ENCODE peak calls at places on chromosomes 3 and 15, in eight cellular contexts. U is AG04450; I is stimulated activated CD8-positive, alpha-beta memory T cell treated with anti-CD3 and anti-CD28 coated beads, Interleukin-4, amount 100 ng/mL, for 24 hours; X is pancreas; S is NCI-H1092 treated with DMSO at 0.1 percent for 48 hours; Q is AG08395; C is left lobe of liver; T is T-helper 1 cell. J is an unnamed sample.

GRCh38 chr3:149871855-149872254 is 58.8 kb downstream of the RNF13 start:
- DNase-seq in U (no peak), I (no peak), X (no peak), S (no peak), Q (no peak), C (no peak), T (no peak), J (no peak)

GRCh38 chr3:53247619-53248018 is 8.2 kb downstream of the TKT start:
- DNase-seq in U (no peak), I (no peak), X (no peak), S (no peak), Q (no peak), C (no peak), T (no peak), J (no peak)

GRCh38 chr3:158313344-158313927 is 203.5 kb downstream of the RSRC1 start:
- DNase-seq in U (no peak), I (no peak), X (no peak), S (peak), Q (peak), C (no peak), T (no peak), J (no peak)

GRCh38 chr3:27093771-27094170 is 275.4 kb downstream of the NEK10 start:
- DNase-seq in U (no peak), I (no peak), X (no peak), S (no peak), Q (no peak), C (no peak), T (no peak), J (no peak)

GRCh38 chr3:149977391-149977790 is 6.7 kb upstream of the PFN2 start:
- DNase-seq in U (no peak), I (no peak), X (no peak), S (no peak), Q (no peak), C (no peak), T (no peak), J (no peak)

GRCh38 chr3:194686414-194686815 is 732 bp downstream of the FAM43A start:
- DNase-seq in U (no peak), I (no peak), X (no peak), S (no peak), Q (no peak), C (no peak), T (no peak), J (no peak)

GRCh38 chr3:143775401-143775970 is 72.8 kb downstream of the SLC9A9 start:
- DNase-seq in U (no peak), I (no peak), X (no peak), S (peak), Q (peak), C (no peak), T (peak), J (no peak)

GRCh38 chr3:14884665-14885064 is 62.7 kb upstream of the NR2C2 start:
- DNase-seq in U (no peak), I (no peak), X (no peak), S (no peak), Q (no peak), C (no peak), T (peak), J (no peak)

GRCh38 chr15:40928975-40929729 is at the start of gene DLL4:
- DNase-seq in U (peak), I (no peak), X (peak), S (peak), Q (no peak), C (no peak), T (peak), J (peak)

GRCh38 chr3:111810909-111811308 is 48.2 kb upstream of the PHLDB2 start:
- DNase-seq in U (peak), I (no peak), X (no peak), S (no peak), Q (peak), C (no peak), T (no peak), J (no peak)

GRCh38 chr15:70754862-70755261 is 8.5 kb downstream of the UACA start:
- DNase-seq in U (no peak), I (no peak), X (no peak), S (no peak), Q (no peak), C (no peak), T (no peak), J (no peak)

GRCh38 chr15:53962646-53963561 is 15.3 kb upstream of the UNC13C start:
- DNase-seq in U (no peak), I (no peak), X (peak), S (peak), Q (no peak), C (no peak), T (peak), J (peak)

GRCh38 chr15:43509923-43510229 is 7.5 kb upstream of the MAP1A start:
- DNase-seq in U (no peak), I (no peak), X (no peak), S (no peak), Q (no peak), C (no peak), T (no peak), J (no peak)

GRCh38 chr3:8405144-8405543 is 96.5 kb upstream of the LMCD1 start:
- DNase-seq in U (no peak), I (no peak), X (no peak), S (no peak), Q (no peak), C (no peak), T (no peak), J (no peak)

GRCh38 chr3:77204788-77205187 is 164.9 kb downstream of the ROBO2 start:
- DNase-seq in U (no peak), I (no peak), X (no peak), S (no peak), Q (no peak), C (no peak), T (no peak), J (no peak)

GRCh38 chr15:66959066-66959465 is 106.3 kb upstream of the SMAD3 start:
- DNase-seq in U (no peak), I (no peak), X (no peak), S (no peak), Q (no peak), C (no peak), T (no peak), J (no peak)

GRCh38 chr3:182725372-182726251 is 67.7 kb upstream of the ATP11B start:
- DNase-seq in U (no peak), I (no peak), X (no peak), S (no peak), Q (peak), C (no peak), T (no peak), J (no peak)

GRCh38 chr3:29420106-29420505 is 139.2 kb downstream of the RBMS3 start:
- DNase-seq in U (no peak), I (no peak), X (no peak), S (no peak), Q (peak), C (no peak), T (no peak), J (no peak)

GRCh38 chr3:117630469-117630868 is 920.9 kb downstream of the TUSC7 start:
- DNase-seq in U (no peak), I (no peak), X (no peak), S (no peak), Q (no peak), C (no peak), T (no peak), J (no peak)

GRCh38 chr3:30201715-30202114 is 404.7 kb upstream of the TGFBR2 start:
- DNase-seq in U (no peak), I (no peak), X (no peak), S (no peak), Q (no peak), C (no peak), T (no peak), J (no peak)

GRCh38 chr15:41605566-41605965 is 46.6 kb downstream of the TYRO3 start:
- DNase-seq in U (no peak), I (no peak), X (no peak), S (no peak), Q (no peak), C (no peak), T (no peak), J (no peak)

GRCh38 chr3:44862221-44862637 is 517 bp downstream of the TMEM42 start:
- DNase-seq in U (no peak), I (no peak), X (peak), S (no peak), Q (no peak), C (no peak), T (peak), J (no peak)

GRCh38 chr3:195450731-195451229 is 8.0 kb upstream of the ACAP2 start:
- DNase-seq in U (peak), I (no peak), X (no peak), S (no peak), Q (peak), C (no peak), T (no peak), J (no peak)

GRCh38 chr3:168034152-168034928 is 61.4 kb downstream of the GOLIM4 start:
- DNase-seq in U (peak), I (no peak), X (no peak), S (no peak), Q (peak), C (no peak), T (no peak), J (no peak)

GRCh38 chr3:67377299-67377698 is 277.1 kb downstream of the SUCLG2 start:
- DNase-seq in U (no peak), I (no peak), X (no peak), S (no peak), Q (no peak), C (no peak), T (no peak), J (no peak)

GRCh38 chr3:86990734-86991481 is at the start of gene VGLL3:
- DNase-seq in U (peak), I (no peak), X (peak), S (no peak), Q (peak), C (peak), T (peak), J (peak)

GRCh38 chr15:63939531-63940130 is 105.9 kb upstream of the HERC1 start:
- DNase-seq in U (peak), I (no peak), X (no peak), S (no peak), Q (peak), C (peak), T (peak), J (no peak)

GRCh38 chr3:110344897-110345767 is 726.5 kb upstream of the NECTIN3 start:
- DNase-seq in U (no peak), I (no peak), X (peak), S (no peak), Q (no peak), C (no peak), T (no peak), J (no peak)

GRCh38 chr3:136194409-136195257 is 1.5 kb downstream of the MSL2 start:
- DNase-seq in U (no peak), I (peak), X (peak), S (peak), Q (no peak), C (peak), T (peak), J (peak)

GRCh38 chr3:46442591-46443530 is 21.8 kb downstream of the LTF start:
- DNase-seq in U (peak), I (peak), X (no peak), S (no peak), Q (no peak), C (no peak), T (peak), J (no peak)

GRCh38 chr15:76057332-76058000 is 2.3 kb upstream of the TMEM266 start:
- DNase-seq in U (no peak), I (no peak), X (peak), S (peak), Q (peak), C (no peak), T (peak), J (no peak)

GRCh38 chr3:155394240-155394639 is 100.8 kb upstream of the STRIT1 start:
- DNase-seq in U (no peak), I (no peak), X (no peak), S (no peak), Q (no peak), C (no peak), T (no peak), J (no peak)

GRCh38 chr3:11120091-11120845 is 34.0 kb upstream of the HRH1 start:
- DNase-seq in U (no peak), I (no peak), X (no peak), S (no peak), Q (no peak), C (no peak), T (no peak), J (no peak)

GRCh38 chr3:164007764-164008163 is 1070.5 kb downstream of the SI start:
- DNase-seq in U (no peak), I (no peak), X (no peak), S (no peak), Q (no peak), C (no peak), T (no peak), J (no peak)

GRCh38 chr3:177836671-177837070 is 639.4 kb upstream of the TBL1XR1 start:
- DNase-seq in U (no peak), I (no peak), X (no peak), S (no peak), Q (no peak), C (no peak), T (no peak), J (no peak)